ENCODE peak calls at places on chromosomes 1 and 21, in seven cellular contexts. C, H, K, R, A, Z and U are unnamed samples.
A peak's percentile ranks its signal among the peaks of the same experiment; 100 is the strongest.

GRCh38 chr1:93675272-93675671 is 6.4 kb downstream of the BCAR3 start:
- DNase-seq in A (no peak), C (no peak), H (no peak), Z (no peak), K (no peak), R (no peak), U (no peak)

GRCh38 chr21:37912616-37913015 is 3.6 kb downstream of the KCNJ6 start:
- DNase-seq in C (no peak), K (no peak), A (no peak), H (no peak), Z (no peak), R (no peak), U (no peak)

GRCh38 chr1:9849691-9850441 is 26.1 kb upstream of the CLSTN1 start:
- DNase-seq in C (no peak), Z (no peak), R (no peak), A (no peak), K (no peak), H (no peak), U (no peak)

GRCh38 chr1:14215151-14215550 is 383.3 kb upstream of the KAZN start:
- DNase-seq in R (no peak), A (no peak), C (no peak), H (no peak), Z (no peak), K (no peak), U (no peak)

GRCh38 chr21:32777269-32777668 is 5.7 kb upstream of the PAXBP1 start:
- DNase-seq in R (no peak), A (no peak), Z (no peak), K (no peak), C (no peak), H (no peak), U (no peak)

GRCh38 chr1:243217401-243217800 is 37.7 kb downstream of the CEP170 start:
- DNase-seq in Z (no peak), K (no peak), H (no peak), C (no peak), A (no peak), R (no peak), U (no peak)

GRCh38 chr1:200081151-200081981 is 53.9 kb downstream of the NR5A2 start:
- DNase-seq in C (peak; percentile 29), A (no peak), R (no peak), K (no peak), Z (no peak), H (no peak), U (no peak)

GRCh38 chr1:225454067-225454618 is 26.3 kb upstream of the LBR start:
- DNase-seq in A (no peak), K (no peak), R (no peak), H (no peak), C (peak; percentile 32), Z (no peak), U (no peak)

GRCh38 chr1:45148209-45148608 is 58.2 kb downstream of the ZSWIM5 start:
- DNase-seq in A (no peak), C (no peak), Z (no peak), K (no peak), H (no peak), R (no peak), U (no peak)

GRCh38 chr1:93723101-93723500 is 41.5 kb upstream of the BCAR3 start:
- DNase-seq in C (no peak), R (no peak), H (no peak), K (no peak), A (no peak), Z (no peak), U (no peak)

GRCh38 chr1:23394664-23395063 is 25.0 kb upstream of the ZNF436 start:
- DNase-seq in A (peak; percentile 52), Z (peak; percentile 89), R (peak; percentile 90), K (peak; percentile 55), H (peak; percentile 60), C (peak; percentile 91), U (peak; percentile 96)

GRCh38 chr21:16842716-16843115 is 670.1 kb upstream of the CXADR start:
- DNase-seq in Z (no peak), A (no peak), R (no peak), K (no peak), H (no peak), C (peak; percentile 4), U (no peak)

GRCh38 chr1:94614168-94614815 is 72.7 kb upstream of the F3 start:
- DNase-seq in Z (no peak), C (no peak), A (no peak), R (no peak), H (no peak), K (no peak), U (no peak)

GRCh38 chr21:46083271-46084040 is 14.5 kb upstream of the COL6A2 start:
- DNase-seq in K (no peak), H (no peak), Z (peak; percentile 52), A (no peak), C (peak; percentile 50), R (peak; percentile 38), U (no peak)

GRCh38 chr1:69475021-69475420 is 92.7 kb upstream of the LRRC7 start:
- DNase-seq in Z (no peak), R (no peak), A (no peak), H (no peak), C (no peak), K (no peak), U (no peak)

GRCh38 chr1:17348593-17349234 is 23.3 kb upstream of the PADI6 start:
- DNase-seq in Z (no peak), R (no peak), C (no peak), A (peak; percentile 9), H (no peak), K (no peak), U (no peak)

GRCh38 chr1:204262506-204263239 is 48.9 kb upstream of the GOLT1A start:
- DNase-seq in R (no peak), H (no peak), A (no peak), C (no peak), Z (no peak), K (no peak), U (no peak)

GRCh38 chr1:44305962-44306422 is 49.1 kb downstream of the ERI3 start:
- DNase-seq in Z (no peak), A (no peak), K (no peak), H (no peak), C (no peak), R (no peak), U (no peak)

GRCh38 chr1:221998186-221998612 is 256.3 kb upstream of the DUSP10 start:
- DNase-seq in Z (no peak), A (no peak), H (no peak), R (no peak), K (no peak), C (peak; percentile 55), U (peak; percentile 5)

GRCh38 chr1:42456754-42457089 is 379 bp downstream of the PPCS start:
- DNase-seq in C (no peak), H (peak; percentile 10), R (no peak), A (peak; percentile 77), K (peak; percentile 19), Z (no peak), U (peak; percentile 67)

GRCh38 chr1:183051546-183051945 is 28.3 kb downstream of the LAMC1 start:
- DNase-seq in R (no peak), H (no peak), A (no peak), Z (no peak), C (no peak), K (no peak), U (no peak)

GRCh38 chr1:114750780-114751179 is 7.0 kb downstream of the CSDE1 start:
- DNase-seq in A (no peak), H (peak; percentile 13), C (no peak), K (peak; percentile 68), Z (no peak), R (no peak), U (no peak)

GRCh38 chr21:44438531-44439210 is 16.6 kb upstream of the LRRC3 start:
- DNase-seq in H (no peak), R (no peak), K (no peak), C (no peak), Z (no peak), A (peak; percentile 46), U (no peak)
- H3K4me3 ChIP-seq in H (no peak overlapping the region), R (no peak overlapping the region), K (no peak overlapping the region), C (no peak overlapping the region), Z (no peak overlapping the region), A (no peak overlapping the region), U (no peak overlapping the region)

GRCh38 chr21:14841511-14842472 is 223.0 kb downstream of the NRIP1 start:
- DNase-seq in C (no peak), H (no peak), A (no peak), K (no peak), Z (no peak), R (no peak), U (no peak)

GRCh38 chr21:14838400-14838799 is 226.4 kb downstream of the NRIP1 start:
- DNase-seq in A (no peak), K (no peak), Z (no peak), H (no peak), R (no peak), C (no peak), U (no peak)

GRCh38 chr21:14846619-14847018 is 218.2 kb downstream of the NRIP1 start:
- DNase-seq in C (no peak), K (no peak), H (no peak), Z (no peak), A (no peak), R (no peak), U (no peak)

GRCh38 chr21:14842641-14843040 is 222.2 kb downstream of the NRIP1 start:
- DNase-seq in R (no peak), H (no peak), C (no peak), Z (no peak), A (no peak), K (no peak), U (no peak)

GRCh38 chr21:14843991-14844390 is 220.8 kb downstream of the NRIP1 start:
- DNase-seq in Z (no peak), H (no peak), K (no peak), A (no peak), R (no peak), C (no peak), U (no peak)
- H3K4me3 ChIP-seq in Z (no peak overlapping the region), H (no peak overlapping the region), K (no peak overlapping the region), A (no peak overlapping the region), R (no peak overlapping the region), C (no peak overlapping the region), U (no peak overlapping the region)

GRCh38 chr21:19695796-19696195 is 1292.2 kb upstream of the TMPRSS15 start:
- DNase-seq in H (no peak), C (no peak), A (no peak), K (no peak), Z (no peak), R (no peak), U (no peak)

GRCh38 chr21:19692231-19692630 is 1288.6 kb upstream of the TMPRSS15 start:
- DNase-seq in R (no peak), K (no peak), H (no peak), Z (no peak), A (no peak), C (no peak), U (no peak)
- H3K4me3 ChIP-seq in R (no peak overlapping the region), K (no peak overlapping the region), H (no peak overlapping the region), Z (no peak overlapping the region), A (no peak overlapping the region), C (no peak overlapping the region), U (no peak overlapping the region)

GRCh38 chr1:50644447-50645105 is 221.3 kb upstream of the DMRTA2 start:
- DNase-seq in K (no peak), C (no peak), H (no peak), Z (no peak), R (no peak), A (no peak), U (no peak)
- H3K4me3 ChIP-seq in K (no peak overlapping the region), C (no peak overlapping the region), H (no peak overlapping the region), Z (no peak overlapping the region), R (no peak overlapping the region), A (peak overlapping the region; percentile 33), U (no peak overlapping the region)

GRCh38 chr1:154344977-154345837 is 19.9 kb downstream of the ATP8B2 start:
- DNase-seq in C (peak; percentile 54), Z (no peak), A (peak; percentile 63), K (no peak), H (no peak), R (no peak), U (no peak)
- H3K4me3 ChIP-seq in C (no peak overlapping the region), Z (no peak overlapping the region), A (no peak overlapping the region), K (no peak overlapping the region), H (no peak overlapping the region), R (no peak overlapping the region), U (no peak overlapping the region)